ENCODE peak calls at places on chromosome 14, in nine cellular contexts. Q, O, I, B, U, W, V, Y and H are unnamed samples.

GRCh38 chr14:49900973-49901372 is 8.1 kb downstream of the ARF6 start:
- DNase-seq in Q (no peak), O (no peak), I (no peak), B (no peak), U (no peak), W (no peak), V (no peak), Y (no peak), H (no peak)

GRCh38 chr14:67487937-67488893 is at the start of gene TMEM229B:
- DNase-seq in Q (no peak), O (peak; percentile 65), I (no peak), B (no peak), U (peak; percentile 95), W (no peak), V (no peak), Y (no peak), H (peak; percentile 92)

GRCh38 chr14:94143239-94143638 is 13.8 kb upstream of the IFI27L2 start:
- DNase-seq in Q (no peak), O (no peak), I (no peak), B (peak; percentile 29), U (peak; percentile 41), W (no peak), V (peak; percentile 73), Y (no peak), H (no peak)

GRCh38 chr14:103815253-103815652 is 32.1 kb downstream of the PPP1R13B start:
- DNase-seq in Q (no peak), O (no peak), I (no peak), B (no peak), U (no peak), W (no peak), V (no peak), Y (no peak), H (no peak)

GRCh38 chr14:96189288-96189711 is 15.3 kb upstream of the BDKRB2 start:
- DNase-seq in Q (peak; percentile 89), O (no peak), I (no peak), B (peak; percentile 89), U (no peak), W (no peak), V (no peak), Y (no peak), H (no peak)

GRCh38 chr14:52835122-52835903 is 43.9 kb upstream of the GNPNAT1 start:
- DNase-seq in Q (peak; percentile 45), O (no peak), I (no peak), B (peak; percentile 69), U (no peak), W (no peak), V (peak; percentile 53), Y (no peak), H (no peak)

GRCh38 chr14:103552011-103552797 is 10.3 kb downstream of the BAG5 start:
- DNase-seq in Q (peak; percentile 86), O (no peak), I (peak; percentile 23), B (peak; percentile 79), U (no peak), W (no peak), V (no peak), Y (no peak), H (no peak)

GRCh38 chr14:33996450-33996849 is 45.6 kb upstream of the EGLN3 start:
- DNase-seq in Q (no peak), O (no peak), I (no peak), B (no peak), U (no peak), W (no peak), V (no peak), Y (no peak), H (no peak)

GRCh38 chr14:99595034-99595433 is 9.0 kb downstream of the CCDC85C start:
- DNase-seq in Q (no peak), O (no peak), I (no peak), B (no peak), U (no peak), W (no peak), V (no peak), Y (no peak), H (peak; percentile 7)

GRCh38 chr14:31582286-31582691 is 21.1 kb downstream of the NUBPL start:
- DNase-seq in Q (peak; percentile 79), O (no peak), I (peak; percentile 50), B (no peak), U (no peak), W (peak; percentile 31), V (no peak), Y (no peak), H (no peak)

GRCh38 chr14:34038358-34039057 is 87.6 kb upstream of the EGLN3 start:
- DNase-seq in Q (no peak), O (no peak), I (no peak), B (no peak), U (no peak), W (no peak), V (no peak), Y (no peak), H (no peak)

GRCh38 chr14:24456980-24457379 is 14.4 kb upstream of the SDR39U1 start:
- DNase-seq in Q (no peak), O (no peak), I (no peak), B (no peak), U (no peak), W (no peak), V (no peak), Y (no peak), H (no peak)

GRCh38 chr14:21528381-21529348 is 2.5 kb upstream of the SALL2 start:
- DNase-seq in Q (no peak), O (no peak), I (no peak), B (no peak), U (peak; percentile 63), W (no peak), V (no peak), Y (no peak), H (no peak)

GRCh38 chr14:95774265-95775160 is 60.6 kb upstream of the TCL1A start:
- DNase-seq in Q (peak; percentile 34), O (peak; percentile 15), I (peak; percentile 16), B (peak; percentile 69), U (peak; percentile 86), W (no peak), V (peak; percentile 67), Y (peak; percentile 28), H (peak; percentile 18)

GRCh38 chr14:88085736-88086135 is 80.8 kb downstream of the GPR65 start:
- DNase-seq in Q (no peak), O (no peak), I (no peak), B (no peak), U (no peak), W (no peak), V (no peak), Y (no peak), H (no peak)

GRCh38 chr14:50357124-50357523 is 39.6 kb downstream of the CDKL1 start:
- DNase-seq in Q (peak; percentile 49), O (no peak), I (no peak), B (no peak), U (no peak), W (no peak), V (no peak), Y (no peak), H (no peak)

GRCh38 chr14:102171173-102172020 is 31.7 kb downstream of the WDR20 start:
- DNase-seq in Q (no peak), O (no peak), I (no peak), B (peak; percentile 38), U (no peak), W (no peak), V (no peak), Y (no peak), H (no peak)

GRCh38 chr14:21090940-21091663 is 7.4 kb downstream of the ZNF219 start:
- DNase-seq in Q (no peak), O (no peak), I (no peak), B (no peak), U (no peak), W (no peak), V (peak; percentile 23), Y (no peak), H (no peak)

DNA sequence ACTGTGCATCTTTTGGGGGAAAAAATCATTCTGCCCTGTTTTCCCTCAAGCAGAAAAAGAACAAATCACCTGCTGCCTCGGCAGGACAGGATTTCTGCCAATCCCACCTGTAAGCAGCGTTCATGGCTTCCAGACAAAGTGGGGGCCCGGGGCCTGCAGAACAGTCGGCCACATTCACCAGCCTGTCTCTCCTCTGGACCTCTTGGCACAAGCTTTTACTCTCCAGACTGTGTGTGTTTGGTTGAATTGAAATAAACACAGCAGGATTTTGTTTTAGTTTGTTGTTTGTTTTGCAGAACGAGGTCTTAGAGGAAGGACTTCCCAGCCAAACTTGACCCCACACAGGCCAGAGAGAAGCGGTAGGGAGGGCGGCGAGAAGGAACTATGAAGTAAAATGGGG is 41.7 kb upstream of the FOS start:
- DNase-seq in Q (no peak), O (no peak), I (no peak), B (no peak), U (no peak), W (no peak), V (no peak), Y (no peak), H (no peak)
- H3K4me3 ChIP-seq in Q (no peak overlapping the region), O (no peak overlapping the region), I (no peak overlapping the region), B (no peak overlapping the region), U (no peak overlapping the region), W (no peak overlapping the region), V (no peak overlapping the region), Y (no peak overlapping the region), H (no peak overlapping the region)

GRCh38 chr14:97251423-97252155 is 454.4 kb downstream of the VRK1 start:
- DNase-seq in Q (no peak), O (no peak), I (no peak), B (no peak), U (no peak), W (no peak), V (peak; percentile 14), Y (no peak), H (no peak)
- TF ChIP-seq CTCF in Q (no peak), O (no peak), I (no peak), B (no peak), U (no peak), W (no peak), V (peak; percentile 11), Y (no peak), H (peak; percentile 15)

GRCh38 chr14:65206078-65206447 is 103.7 kb upstream of the MAX start:
- DNase-seq in Q (no peak), O (no peak), I (no peak), B (no peak), U (peak; percentile 43), W (no peak), V (no peak), Y (no peak), H (no peak)
- H3K4me3 ChIP-seq in Q (no peak overlapping the region), O (no peak overlapping the region), I (no peak overlapping the region), B (no peak overlapping the region), U (peak overlapping the region; percentile 61), W (no peak overlapping the region), V (no peak overlapping the region), Y (no peak overlapping the region), H (no peak overlapping the region)

GRCh38 chr14:77113644-77114043 is 15.6 kb downstream of the CIPC start:
- DNase-seq in Q (no peak), O (no peak), I (no peak), B (no peak), U (no peak), W (no peak), V (no peak), Y (no peak), H (no peak)
- TF ChIP-seq CTCF in Q (no peak), O (no peak), I (no peak), B (no peak), U (no peak), W (no peak), V (no peak), Y (no peak), H (no peak)